ENCODE peak calls at places on chromosomes 11 and 22, in four cellular contexts. Z, Q, M and X are unnamed samples.

GRCh38 chr11:9753031-9753430 is 89.2 kb downstream of the SWAP70 start:
- DNase-seq in Z (no peak), Q (no peak), M (no peak), X (no peak)

GRCh38 chr22:50341977-50342650 is 1.0 kb upstream of the PPP6R2 start:
- DNase-seq in Z (peak), Q (peak), M (peak), X (peak)

GRCh38 chr22:25774575-25775026 is 32.6 kb downstream of the MYO18B start:
- DNase-seq in Z (no peak), Q (no peak), M (peak), X (no peak)

GRCh38 chr11:71917646-71918045 is 10.7 kb downstream of the XNDC1N start:
- DNase-seq in Z (no peak), Q (no peak), M (no peak), X (no peak)

GRCh38 chr22:29062286-29062949 is 787 bp upstream of the C22orf31 start:
- DNase-seq in Z (no peak), Q (peak), M (no peak), X (no peak)

GRCh38 chr11:119092880-119093665 is 8.4 kb downstream of the HMBS start:
- DNase-seq in Z (no peak), Q (no peak), M (no peak), X (no peak)

GRCh38 chr11:26987726-26988125 is 6.2 kb upstream of the FIBIN start:
- DNase-seq in Z (no peak), Q (no peak), M (no peak), X (no peak)

GRCh38 chr11:82465481-82465880 is 268.2 kb downstream of the FAM181B start:
- DNase-seq in Z (no peak), Q (no peak), M (no peak), X (no peak)

GRCh38 chr11:103970850-103971249 is 65.6 kb upstream of the DDI1 start:
- DNase-seq in Z (no peak), Q (no peak), M (no peak), X (no peak)

GRCh38 chr11:2186669-2187266 is 15.2 kb upstream of the TH start:
- DNase-seq in Z (no peak), Q (no peak), M (no peak), X (no peak)
- TF ChIP-seq CTCF in Z (peak), Q (peak), M (peak), X (no peak)

GRCh38 chr22:39959640-39960447 is at the start of gene TMA7B:
- DNase-seq in Z (no peak), Q (peak), M (no peak), X (no peak)
- TF ChIP-seq CTCF in Z (no peak), Q (peak), M (no peak), X (no peak)

GRCh38 chr11:77589521-77590193 is at the start of gene AQP11:
- DNase-seq in Z (peak), Q (peak), M (peak), X (peak)
- TF ChIP-seq CTCF in Z (no peak), Q (no peak), M (no peak), X (no peak)

GRCh38 chr11:59181746-59182456 is 10.0 kb downstream of the DTX4 start:
- DNase-seq in Z (no peak), Q (no peak), M (no peak), X (no peak)

GRCh38 chr11:59180907-59181306 is 9.0 kb downstream of the DTX4 start:
- DNase-seq in Z (no peak), Q (no peak), M (no peak), X (no peak)

GRCh38 chr11:59178401-59178800 is 6.5 kb downstream of the DTX4 start:
- DNase-seq in Z (no peak), Q (no peak), M (no peak), X (no peak)

GRCh38 chr11:59179121-59179520 is 7.2 kb downstream of the DTX4 start:
- DNase-seq in Z (no peak), Q (no peak), M (no peak), X (no peak)

GRCh38 chr11:59180168-59180567 is 8.2 kb downstream of the DTX4 start:
- DNase-seq in Z (no peak), Q (no peak), M (no peak), X (no peak)
- TF ChIP-seq CTCF in Z (no peak), Q (no peak), M (no peak), X (no peak)

DNA sequence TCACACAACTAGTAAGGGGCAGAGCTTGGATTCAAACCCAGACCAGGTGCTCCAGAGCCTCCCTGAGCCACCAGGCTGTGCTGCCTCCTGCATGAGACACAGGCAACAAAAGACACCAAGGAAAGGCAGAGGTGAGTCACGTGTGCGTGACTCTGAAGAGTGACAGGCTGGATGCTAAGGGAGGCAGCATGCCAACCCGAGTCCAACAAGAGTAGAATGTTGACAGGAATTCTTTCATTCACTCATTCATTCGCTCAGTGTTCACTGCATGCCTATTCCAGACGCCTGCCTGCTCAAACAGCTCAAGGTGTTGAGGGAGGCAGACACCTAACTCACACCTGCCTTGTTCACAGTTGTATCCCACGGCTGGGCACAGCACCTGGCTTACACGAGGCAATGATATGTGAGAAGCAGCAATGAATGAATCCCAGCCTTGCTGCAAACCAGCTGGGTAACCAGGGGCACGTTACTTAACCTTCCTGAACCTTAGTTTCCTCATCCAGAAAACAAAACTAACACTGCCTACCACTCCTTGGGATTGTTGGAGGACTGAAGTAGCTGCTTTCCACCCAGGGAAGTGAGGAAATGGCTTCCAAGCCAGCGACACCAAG is 73.8 kb upstream of the ARFGAP3 start:
- DNase-seq in Z (no peak), Q (peak), M (no peak), X (no peak)
- TF ChIP-seq CTCF in Z (no peak), Q (peak), M (no peak), X (no peak)

GRCh38 chr11:59520741-59521140 is 9.4 kb downstream of the OR4D9 start:
- DNase-seq in Z (no peak), Q (no peak), M (no peak), X (no peak)

GRCh38 chr11:59528741-59529140 is 17.4 kb downstream of the OR4D9 start:
- DNase-seq in Z (no peak), Q (no peak), M (no peak), X (no peak)

GRCh38 chr11:59523541-59523940 is 12.2 kb downstream of the OR4D9 start:
- DNase-seq in Z (no peak), Q (no peak), M (no peak), X (no peak)
- TF ChIP-seq CTCF in Z (no peak), Q (no peak), M (no peak), X (no peak)

DNA sequence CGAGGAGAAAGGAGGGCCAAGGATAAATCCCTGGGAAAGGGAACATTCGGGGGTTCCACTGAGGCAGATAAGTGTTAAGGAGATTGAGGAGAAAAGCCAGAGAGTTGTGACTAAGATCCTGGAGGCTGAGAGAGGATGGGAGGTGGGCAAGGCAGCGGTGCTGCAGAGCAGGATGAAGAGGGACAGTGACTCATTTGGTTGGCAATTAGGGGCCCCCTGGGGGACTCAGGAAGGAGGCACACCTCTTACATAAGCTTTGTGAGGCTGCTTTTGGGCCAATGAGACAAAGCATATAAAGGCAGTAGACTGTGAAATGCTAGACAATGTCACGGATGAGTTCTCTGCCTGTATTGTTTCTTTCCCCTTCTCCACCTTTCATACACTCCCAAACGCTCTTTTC is 246.7 kb upstream of the KIRREL3 start:
- DNase-seq in Z (no peak), Q (no peak), M (no peak), X (no peak)
- TF ChIP-seq CTCF in Z (no peak), Q (no peak), M (no peak), X (no peak)

DNA sequence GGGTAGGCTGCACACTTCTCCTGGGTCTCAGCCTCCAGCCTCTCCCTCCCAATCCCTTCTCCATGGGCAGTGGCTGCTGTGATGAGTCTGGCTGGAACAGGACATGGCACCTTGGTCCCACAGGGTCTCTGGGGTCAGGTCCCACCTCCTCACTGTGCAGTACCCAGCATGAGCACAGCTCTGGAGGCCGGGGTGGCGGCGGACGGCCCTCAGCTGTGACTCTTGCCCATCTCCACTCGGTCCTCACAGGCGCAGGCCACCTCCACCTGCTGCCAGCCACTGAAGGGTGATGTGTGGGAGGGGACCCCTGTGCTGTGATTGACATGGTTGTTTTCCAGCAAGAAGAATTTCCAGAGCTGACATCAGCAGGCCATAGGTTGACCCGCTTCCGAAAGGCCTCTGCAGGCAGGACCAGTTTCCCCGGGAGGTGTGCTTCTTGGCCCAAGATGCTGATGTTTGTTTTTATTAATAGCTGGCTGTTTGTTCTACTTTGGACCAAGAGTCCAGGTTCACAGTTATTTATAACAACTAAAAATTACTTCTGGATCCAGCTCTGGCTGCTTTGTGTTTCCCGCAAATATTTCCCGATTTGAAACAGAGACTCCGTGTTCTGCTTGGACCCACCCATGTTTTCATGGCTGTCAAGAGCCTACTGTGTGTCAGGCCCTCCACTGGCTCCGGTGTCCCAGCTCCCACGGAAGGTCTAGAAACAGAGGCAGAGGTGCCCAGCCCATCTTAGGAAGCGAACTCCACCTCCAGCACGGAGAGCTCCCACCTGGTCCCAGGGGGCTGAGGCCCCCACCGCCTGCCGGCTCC is 45.7 kb downstream of the SCUBE1 start:
- DNase-seq in Z (no peak), Q (no peak), M (no peak), X (no peak)
- TF ChIP-seq CTCF in Z (no peak), Q (no peak), M (no peak), X (no peak)

DNA sequence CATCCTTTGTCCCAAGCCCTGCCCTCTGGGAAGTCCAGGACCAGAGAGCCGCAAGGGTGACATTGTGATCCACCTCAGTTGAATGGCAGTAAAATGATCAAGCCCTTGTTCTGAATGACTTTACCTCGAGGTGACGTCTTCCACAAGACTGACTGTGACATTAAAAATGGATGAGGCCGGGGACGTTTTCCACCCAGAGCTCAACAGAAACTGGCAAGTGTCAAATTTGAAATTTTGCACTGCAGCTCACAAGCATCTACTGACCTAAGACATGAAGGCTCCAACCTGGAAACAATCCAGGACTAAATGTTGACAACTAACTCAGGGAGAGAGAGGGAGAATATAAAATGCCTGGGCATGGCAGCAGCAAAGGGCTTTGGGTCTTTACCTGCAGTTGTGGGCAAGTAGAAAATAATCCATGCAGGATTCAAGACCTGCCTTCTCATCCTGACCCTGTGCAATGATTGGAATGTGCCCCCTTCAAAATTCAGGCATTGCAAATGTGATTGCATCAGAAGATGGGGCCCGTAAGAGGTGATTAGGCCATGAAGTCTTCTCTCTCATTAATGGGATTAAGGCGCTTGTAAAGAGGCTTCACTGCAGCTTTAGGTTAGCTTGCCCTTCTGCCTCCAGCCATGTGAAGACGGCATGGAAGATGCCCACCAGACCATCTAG is 33.6 kb upstream of the CLMP start:
- DNase-seq in Z (no peak), Q (no peak), M (no peak), X (no peak)
- TF ChIP-seq CTCF in Z (no peak), Q (no peak), M (no peak), X (no peak)